ENCODE peak calls at places on chromosomes 13 and 19, in ten cellular contexts. One of them, this sample, is unnamed.

GRCh38 chr19:3328743-3329142 is 37.6 kb upstream of the NFIC start:
- DNase-seq in smooth muscle cell of the brain vasculature: no peak
- DNase-seq in GM23338: no peak
- DNase-seq in pancreas: no peak
- DNase-seq in effector CD4-positive, alpha-beta T cell: no peak
- DNase-seq in fibroblast of lung: no peak
- DNase-seq in aorta: no peak
- DNase-seq in GOT3: no peak
- DNase-seq in HT-29: no peak
- DNase-seq in GM13977: no peak
- DNase-seq in this sample: no peak

GRCh38 chr13:94351292-94352000 is 128.0 kb downstream of the DCT start:
- DNase-seq in pancreas: no peak
- DNase-seq in GOT3: no peak
- DNase-seq in effector CD4-positive, alpha-beta T cell: no peak
- DNase-seq in aorta: no peak
- DNase-seq in fibroblast of lung: peak; percentile 54
- DNase-seq in HT-29: no peak
- DNase-seq in GM13977: no peak
- DNase-seq in GM23338: no peak
- DNase-seq in smooth muscle cell of the brain vasculature: no peak
- DNase-seq in this sample: no peak

GRCh38 chr19:5774921-5775320 is 9.6 kb downstream of the PRR22 start:
- DNase-seq in GM13977: no peak
- DNase-seq in smooth muscle cell of the brain vasculature: no peak
- DNase-seq in GOT3: no peak
- DNase-seq in GM23338: no peak
- DNase-seq in effector CD4-positive, alpha-beta T cell: no peak
- DNase-seq in HT-29: no peak
- DNase-seq in aorta: no peak
- DNase-seq in fibroblast of lung: no peak
- DNase-seq in pancreas: no peak
- DNase-seq in this sample: no peak

GRCh38 chr13:36135876-36136275 is 4.7 kb upstream of the DCLK1 start:
- DNase-seq in HT-29: no peak
- DNase-seq in effector CD4-positive, alpha-beta T cell: no peak
- DNase-seq in GOT3: no peak
- DNase-seq in pancreas: no peak
- DNase-seq in fibroblast of lung: no peak
- DNase-seq in aorta: no peak
- DNase-seq in GM13977: no peak
- DNase-seq in GM23338: no peak
- DNase-seq in smooth muscle cell of the brain vasculature: no peak
- DNase-seq in this sample: no peak

GRCh38 chr13:43572601-43573360 is 214.0 kb downstream of the ENOX1 start:
- DNase-seq in GM13977: no peak
- DNase-seq in HT-29: no peak
- DNase-seq in effector CD4-positive, alpha-beta T cell: no peak
- DNase-seq in GOT3: peak; percentile 16
- DNase-seq in fibroblast of lung: no peak
- DNase-seq in pancreas: no peak
- DNase-seq in smooth muscle cell of the brain vasculature: no peak
- DNase-seq in aorta: no peak
- DNase-seq in GM23338: no peak
- DNase-seq in this sample: no peak

GRCh38 chr19:39941615-39942507 is 7.4 kb upstream of the FCGBP start:
- DNase-seq in fibroblast of lung: no peak
- DNase-seq in pancreas: no peak
- DNase-seq in effector CD4-positive, alpha-beta T cell: peak; percentile 60
- DNase-seq in GM23338: no peak
- DNase-seq in aorta: no peak
- DNase-seq in GM13977: peak; percentile 50
- DNase-seq in GOT3: no peak
- DNase-seq in smooth muscle cell of the brain vasculature: peak; percentile 35
- DNase-seq in HT-29: peak; percentile 70
- DNase-seq in this sample: no peak

GRCh38 chr13:94858856-94859811 is 146.8 kb upstream of the SOX21 start:
- DNase-seq in GM23338: peak; percentile 13
- DNase-seq in GOT3: no peak
- DNase-seq in smooth muscle cell of the brain vasculature: peak; percentile 28
- DNase-seq in HT-29: no peak
- DNase-seq in aorta: peak; percentile 81
- DNase-seq in pancreas: no peak
- DNase-seq in fibroblast of lung: peak; percentile 30
- DNase-seq in effector CD4-positive, alpha-beta T cell: no peak
- DNase-seq in GM13977: no peak
- DNase-seq in this sample: peak; percentile 62

GRCh38 chr19:5244351-5244750 is 96.3 kb downstream of the PTPRS start:
- DNase-seq in pancreas: no peak
- DNase-seq in GM23338: no peak
- DNase-seq in aorta: no peak
- DNase-seq in HT-29: no peak
- DNase-seq in GM13977: no peak
- DNase-seq in smooth muscle cell of the brain vasculature: no peak
- DNase-seq in effector CD4-positive, alpha-beta T cell: no peak
- DNase-seq in fibroblast of lung: no peak
- DNase-seq in GOT3: no peak
- DNase-seq in this sample: no peak

GRCh38 chr19:37905936-37906867 is at the start of gene WDR87:
- DNase-seq in pancreas: peak; percentile 65
- DNase-seq in aorta: peak; percentile 37
- DNase-seq in effector CD4-positive, alpha-beta T cell: peak; percentile 21
- DNase-seq in smooth muscle cell of the brain vasculature: no peak
- DNase-seq in fibroblast of lung: no peak
- DNase-seq in GOT3: no peak
- DNase-seq in GM23338: peak; percentile 94
- DNase-seq in HT-29: peak; percentile 73
- DNase-seq in GM13977: peak; percentile 71
- DNase-seq in this sample: peak; percentile 12

GRCh38 chr19:55405638-55406037 is 1.9 kb downstream of the UBE2S start:
- DNase-seq in aorta: no peak
- DNase-seq in pancreas: no peak
- DNase-seq in GM23338: no peak
- DNase-seq in GM13977: no peak
- DNase-seq in fibroblast of lung: no peak
- DNase-seq in HT-29: no peak
- DNase-seq in smooth muscle cell of the brain vasculature: no peak
- DNase-seq in effector CD4-positive, alpha-beta T cell: no peak
- DNase-seq in GOT3: no peak
- DNase-seq in this sample: no peak

GRCh38 chr19:8333771-8334457 is 9.1 kb downstream of the KANK3 start:
- DNase-seq in GM13977: no peak
- DNase-seq in aorta: no peak
- DNase-seq in smooth muscle cell of the brain vasculature: no peak
- DNase-seq in GOT3: no peak
- DNase-seq in pancreas: no peak
- DNase-seq in GM23338: peak; percentile 75
- DNase-seq in fibroblast of lung: no peak
- DNase-seq in HT-29: no peak
- DNase-seq in effector CD4-positive, alpha-beta T cell: no peak
- DNase-seq in this sample: no peak

GRCh38 chr13:75326173-75327131 is 155.5 kb downstream of the TBC1D4 start:
- DNase-seq in HT-29: no peak
- DNase-seq in fibroblast of lung: peak; percentile 32
- DNase-seq in GM13977: peak; percentile 56
- DNase-seq in aorta: no peak
- DNase-seq in pancreas: no peak
- DNase-seq in smooth muscle cell of the brain vasculature: no peak
- DNase-seq in GM23338: no peak
- DNase-seq in GOT3: no peak
- DNase-seq in effector CD4-positive, alpha-beta T cell: peak; percentile 52
- DNase-seq in this sample: no peak

GRCh38 chr19:21491161-21491560 is 14.2 kb upstream of the ZNF429 start:
- DNase-seq in pancreas: no peak
- DNase-seq in GM13977: no peak
- DNase-seq in aorta: no peak
- DNase-seq in smooth muscle cell of the brain vasculature: no peak
- DNase-seq in GOT3: no peak
- DNase-seq in effector CD4-positive, alpha-beta T cell: no peak
- DNase-seq in GM23338: no peak
- DNase-seq in fibroblast of lung: peak; percentile 2
- DNase-seq in HT-29: no peak
- DNase-seq in this sample: no peak

GRCh38 chr19:49691243-49692101 is 556 bp downstream of the CPT1C start:
- DNase-seq in fibroblast of lung: peak; percentile 73
- DNase-seq in HT-29: no peak
- DNase-seq in GM13977: peak; percentile 66
- DNase-seq in aorta: peak; percentile 76
- DNase-seq in smooth muscle cell of the brain vasculature: peak; percentile 41
- DNase-seq in GOT3: no peak
- DNase-seq in effector CD4-positive, alpha-beta T cell: no peak
- DNase-seq in pancreas: peak; percentile 56
- DNase-seq in GM23338: peak; percentile 90
- DNase-seq in this sample: no peak

GRCh38 chr19:1074512-1075283 is 7.7 kb downstream of the ARHGAP45 start:
- DNase-seq in GM13977: peak; percentile 98
- DNase-seq in HT-29: peak; percentile 74
- DNase-seq in GOT3: peak; percentile 55
- DNase-seq in aorta: peak; percentile 93
- DNase-seq in fibroblast of lung: no peak
- DNase-seq in smooth muscle cell of the brain vasculature: no peak
- DNase-seq in effector CD4-positive, alpha-beta T cell: peak; percentile 97
- DNase-seq in GM23338: no peak
- DNase-seq in pancreas: peak; percentile 71
- DNase-seq in this sample: peak; percentile 86

This sample was measured in mucosa of gallbladder.